ENCODE peak calls at places on chromosomes 13 and 19, in seven cellular contexts. One of them, this sample, is unnamed.

GRCh38 chr13:75656590-75656989 is 20.5 kb downstream of the LMO7 start:
- DNase-seq in naive thymus-derived CD4-positive, alpha-beta T cell: no peak
- DNase-seq in nephron progenitor cell: no peak
- DNase-seq in stimulated activated CD4-positive, alpha-beta T cell treated with anti-CD3 and anti-CD28 coated beads, Interleukin-1b, Interleukin-23, amount 100 ng/mL, for 24 hours: no peak
- DNase-seq in lower leg skin: no peak
- DNase-seq in GDM1: no peak
- DNase-seq in stimulated activated CD8-positive, alpha-beta memory T cell treated with anti-CD3 and anti-CD28 coated beads, Interleukin-7, amount 100 ng/mL, for 1 hour: no peak
- DNase-seq in this sample: peak

GRCh38 chr13:30216111-30216510 is 91.2 kb downstream of the KATNAL1 start:
- DNase-seq in naive thymus-derived CD4-positive, alpha-beta T cell: no peak
- DNase-seq in nephron progenitor cell: no peak
- DNase-seq in stimulated activated CD4-positive, alpha-beta T cell treated with anti-CD3 and anti-CD28 coated beads, Interleukin-1b, Interleukin-23, amount 100 ng/mL, for 24 hours: no peak
- DNase-seq in lower leg skin: no peak
- DNase-seq in GDM1: no peak
- DNase-seq in stimulated activated CD8-positive, alpha-beta memory T cell treated with anti-CD3 and anti-CD28 coated beads, Interleukin-7, amount 100 ng/mL, for 1 hour: no peak
- DNase-seq in this sample: no peak

GRCh38 chr13:26386026-26386425 is 132.1 kb downstream of the CDK8 start:
- DNase-seq in naive thymus-derived CD4-positive, alpha-beta T cell: no peak
- DNase-seq in nephron progenitor cell: no peak
- DNase-seq in stimulated activated CD4-positive, alpha-beta T cell treated with anti-CD3 and anti-CD28 coated beads, Interleukin-1b, Interleukin-23, amount 100 ng/mL, for 24 hours: no peak
- DNase-seq in lower leg skin: no peak
- DNase-seq in GDM1: no peak
- DNase-seq in stimulated activated CD8-positive, alpha-beta memory T cell treated with anti-CD3 and anti-CD28 coated beads, Interleukin-7, amount 100 ng/mL, for 1 hour: no peak
- DNase-seq in this sample: no peak

GRCh38 chr19:38003427-38004099 is 96.6 kb downstream of the SIPA1L3 start:
- DNase-seq in naive thymus-derived CD4-positive, alpha-beta T cell: peak
- DNase-seq in nephron progenitor cell: peak
- DNase-seq in stimulated activated CD4-positive, alpha-beta T cell treated with anti-CD3 and anti-CD28 coated beads, Interleukin-1b, Interleukin-23, amount 100 ng/mL, for 24 hours: peak
- DNase-seq in lower leg skin: peak
- DNase-seq in GDM1: peak
- DNase-seq in stimulated activated CD8-positive, alpha-beta memory T cell treated with anti-CD3 and anti-CD28 coated beads, Interleukin-7, amount 100 ng/mL, for 1 hour: no peak
- DNase-seq in this sample: no peak

GRCh38 chr13:100650321-100650720 is 24.3 kb downstream of the TMTC4 start:
- DNase-seq in naive thymus-derived CD4-positive, alpha-beta T cell: no peak
- DNase-seq in nephron progenitor cell: no peak
- DNase-seq in stimulated activated CD4-positive, alpha-beta T cell treated with anti-CD3 and anti-CD28 coated beads, Interleukin-1b, Interleukin-23, amount 100 ng/mL, for 24 hours: no peak
- DNase-seq in lower leg skin: no peak
- DNase-seq in GDM1: no peak
- DNase-seq in stimulated activated CD8-positive, alpha-beta memory T cell treated with anti-CD3 and anti-CD28 coated beads, Interleukin-7, amount 100 ng/mL, for 1 hour: no peak
- DNase-seq in this sample: no peak

GRCh38 chr19:13884726-13885591 is 8.0 kb downstream of the NANOS3 start:
- DNase-seq in naive thymus-derived CD4-positive, alpha-beta T cell: no peak
- DNase-seq in nephron progenitor cell: no peak
- DNase-seq in stimulated activated CD4-positive, alpha-beta T cell treated with anti-CD3 and anti-CD28 coated beads, Interleukin-1b, Interleukin-23, amount 100 ng/mL, for 24 hours: no peak
- DNase-seq in lower leg skin: no peak
- DNase-seq in GDM1: no peak
- DNase-seq in stimulated activated CD8-positive, alpha-beta memory T cell treated with anti-CD3 and anti-CD28 coated beads, Interleukin-7, amount 100 ng/mL, for 1 hour: no peak
- DNase-seq in this sample: peak

GRCh38 chr19:7258042-7258839 is 36.0 kb downstream of the INSR start:
- DNase-seq in naive thymus-derived CD4-positive, alpha-beta T cell: no peak
- DNase-seq in nephron progenitor cell: no peak
- DNase-seq in stimulated activated CD4-positive, alpha-beta T cell treated with anti-CD3 and anti-CD28 coated beads, Interleukin-1b, Interleukin-23, amount 100 ng/mL, for 24 hours: no peak
- DNase-seq in lower leg skin: no peak
- DNase-seq in GDM1: no peak
- DNase-seq in stimulated activated CD8-positive, alpha-beta memory T cell treated with anti-CD3 and anti-CD28 coated beads, Interleukin-7, amount 100 ng/mL, for 1 hour: no peak
- DNase-seq in this sample: no peak

GRCh38 chr13:67137044-67137735 is 92.9 kb downstream of the PCDH9 start:
- DNase-seq in naive thymus-derived CD4-positive, alpha-beta T cell: no peak
- DNase-seq in nephron progenitor cell: no peak
- DNase-seq in stimulated activated CD4-positive, alpha-beta T cell treated with anti-CD3 and anti-CD28 coated beads, Interleukin-1b, Interleukin-23, amount 100 ng/mL, for 24 hours: no peak
- DNase-seq in lower leg skin: no peak
- DNase-seq in GDM1: no peak
- DNase-seq in stimulated activated CD8-positive, alpha-beta memory T cell treated with anti-CD3 and anti-CD28 coated beads, Interleukin-7, amount 100 ng/mL, for 1 hour: no peak
- DNase-seq in this sample: no peak

GRCh38 chr13:85724554-85725432 is 74.4 kb downstream of the SLITRK6 start:
- DNase-seq in naive thymus-derived CD4-positive, alpha-beta T cell: no peak
- DNase-seq in nephron progenitor cell: no peak
- DNase-seq in stimulated activated CD4-positive, alpha-beta T cell treated with anti-CD3 and anti-CD28 coated beads, Interleukin-1b, Interleukin-23, amount 100 ng/mL, for 24 hours: no peak
- DNase-seq in lower leg skin: peak
- DNase-seq in GDM1: no peak
- DNase-seq in stimulated activated CD8-positive, alpha-beta memory T cell treated with anti-CD3 and anti-CD28 coated beads, Interleukin-7, amount 100 ng/mL, for 1 hour: no peak
- DNase-seq in this sample: no peak

GRCh38 chr19:12705169-12705568 is 8.7 kb upstream of the FBXW9 start:
- DNase-seq in naive thymus-derived CD4-positive, alpha-beta T cell: no peak
- DNase-seq in nephron progenitor cell: no peak
- DNase-seq in stimulated activated CD4-positive, alpha-beta T cell treated with anti-CD3 and anti-CD28 coated beads, Interleukin-1b, Interleukin-23, amount 100 ng/mL, for 24 hours: no peak
- DNase-seq in lower leg skin: no peak
- DNase-seq in GDM1: no peak
- DNase-seq in stimulated activated CD8-positive, alpha-beta memory T cell treated with anti-CD3 and anti-CD28 coated beads, Interleukin-7, amount 100 ng/mL, for 1 hour: no peak
- DNase-seq in this sample: peak

GRCh38 chr13:75761373-75761772 is 125.2 kb downstream of the LMO7 start:
- DNase-seq in naive thymus-derived CD4-positive, alpha-beta T cell: peak
- DNase-seq in nephron progenitor cell: no peak
- DNase-seq in stimulated activated CD4-positive, alpha-beta T cell treated with anti-CD3 and anti-CD28 coated beads, Interleukin-1b, Interleukin-23, amount 100 ng/mL, for 24 hours: no peak
- DNase-seq in lower leg skin: no peak
- DNase-seq in GDM1: no peak
- DNase-seq in stimulated activated CD8-positive, alpha-beta memory T cell treated with anti-CD3 and anti-CD28 coated beads, Interleukin-7, amount 100 ng/mL, for 1 hour: no peak
- DNase-seq in this sample: no peak

GRCh38 chr13:61728468-61728867 is 312.8 kb upstream of the PCDH20 start:
- DNase-seq in naive thymus-derived CD4-positive, alpha-beta T cell: no peak
- DNase-seq in nephron progenitor cell: no peak
- DNase-seq in stimulated activated CD4-positive, alpha-beta T cell treated with anti-CD3 and anti-CD28 coated beads, Interleukin-1b, Interleukin-23, amount 100 ng/mL, for 24 hours: no peak
- DNase-seq in lower leg skin: no peak
- DNase-seq in GDM1: no peak
- DNase-seq in stimulated activated CD8-positive, alpha-beta memory T cell treated with anti-CD3 and anti-CD28 coated beads, Interleukin-7, amount 100 ng/mL, for 1 hour: no peak
- DNase-seq in this sample: peak